ENCODE peak calls at places on chromosomes 5 and 9, in seven cellular contexts. I is T-helper 2 cell; D is sciatic nerve; A is activated T-cell treated with anti-CD3 and anti-CD28 coated beads, Interleukin-2, amount 50 U/mL, for 4 hours; H is activated B cell treated with CpG ODN at 0.5 μM for 24 hours; K is thyroid gland; W is HCT116. C is an unnamed sample.

GRCh38 chr5:113295111-113295539 is 139.7 kb downstream of the TSSK1B start:
- DNase-seq in K (no peak), A (no peak), W (no peak), H (no peak), I (no peak), D (no peak), C (no peak)

GRCh38 chr5:141514330-141515111 is 25.6 kb downstream of the PCDHGC5 start:
- DNase-seq in W (no peak), H (no peak), D (no peak), A (no peak), K (peak), I (no peak), C (no peak)

GRCh38 chr5:141873933-141874261 is 4.3 kb downstream of the PCDH1 start:
- DNase-seq in K (no peak), W (no peak), D (no peak), I (no peak), A (no peak), H (no peak), C (no peak)

GRCh38 chr5:102583663-102584062 is 84.9 kb upstream of the SLCO6A1 start:
- DNase-seq in D (no peak), H (no peak), A (no peak), I (no peak), W (peak), K (no peak), C (no peak)

GRCh38 chr9:125470767-125471580 is 209.3 kb downstream of the GAPVD1 start:
- DNase-seq in K (no peak), H (no peak), W (no peak), A (no peak), D (no peak), I (no peak), C (no peak)

GRCh38 chr5:68444048-68444447 is 228.5 kb downstream of the PIK3R1 start:
- DNase-seq in H (no peak), K (no peak), I (no peak), A (no peak), W (no peak), D (no peak), C (no peak)

GRCh38 chr9:84754896-84755295 is 85.4 kb downstream of the NTRK2 start:
- DNase-seq in W (no peak), H (no peak), I (no peak), A (no peak), D (no peak), K (no peak), C (no peak)

GRCh38 chr5:43171926-43172325 is 20.1 kb upstream of the NIM1K start:
- DNase-seq in W (no peak), H (no peak), K (no peak), D (no peak), A (no peak), I (no peak), C (no peak)

GRCh38 chr9:135701067-135701967 is 668 bp upstream of the KCNT1 start:
- DNase-seq in H (no peak), W (no peak), K (no peak), A (no peak), I (no peak), D (no peak), C (peak)

GRCh38 chr5:73999306-73999705 is 373.3 kb downstream of the ARHGEF28 start:
- DNase-seq in D (no peak), I (no peak), K (no peak), A (no peak), W (no peak), H (no peak), C (no peak)

GRCh38 chr5:57277085-57277484 is 103.2 kb downstream of the GPBP1 start:
- DNase-seq in D (no peak), W (peak), A (no peak), K (no peak), I (no peak), H (no peak), C (no peak)

GRCh38 chr9:85740821-85741111 is 988 bp downstream of the AGTPBP1 start:
- DNase-seq in D (no peak), A (no peak), H (no peak), I (no peak), W (no peak), K (no peak), C (no peak)

GRCh38 chr9:36174731-36175130 is 5.5 kb downstream of the CCIN start:
- DNase-seq in D (no peak), H (no peak), A (no peak), K (no peak), W (no peak), I (no peak), C (no peak)

GRCh38 chr5:61002616-61003015 is 57.6 kb downstream of the NDUFAF2 start:
- DNase-seq in A (no peak), I (no peak), W (no peak), H (no peak), K (no peak), D (no peak), C (no peak)

GRCh38 chr9:136009516-136009915 is 48.3 kb upstream of the UBAC1 start:
- DNase-seq in W (no peak), H (no peak), I (no peak), K (no peak), A (no peak), D (no peak), C (no peak)

GRCh38 chr9:36698984-36699383 is 126.3 kb downstream of the MELK start:
- DNase-seq in K (no peak), I (no peak), W (no peak), A (no peak), H (no peak), D (no peak), C (no peak)

GRCh38 chr9:78261403-78262001 is 25.6 kb downstream of the CEP78 start:
- DNase-seq in D (no peak), W (peak), K (no peak), I (no peak), A (no peak), H (no peak), C (no peak)

GRCh38 chr5:95884021-95884333 is 61.5 kb upstream of the GLRX start:
- DNase-seq in A (no peak), I (no peak), D (no peak), K (no peak), H (no peak), W (no peak), C (no peak)

GRCh38 chr5:92402045-92402444 is 1018.9 kb upstream of the ARRDC3 start:
- DNase-seq in K (no peak), A (no peak), D (no peak), H (no peak), W (no peak), I (no peak), C (no peak)

GRCh38 chr5:169909945-169910344 is 70.3 kb downstream of the INSYN2B start:
- DNase-seq in A (no peak), I (no peak), W (no peak), K (no peak), H (no peak), D (no peak), C (no peak)

GRCh38 chr9:110065527-110065926 is 142.4 kb downstream of the C9orf152 start:
- DNase-seq in I (no peak), K (no peak), D (no peak), A (no peak), H (no peak), W (no peak), C (no peak)

GRCh38 chr9:37215456-37216229 is 95.3 kb downstream of the ZCCHC7 start:
- DNase-seq in D (no peak), W (no peak), K (no peak), I (no peak), A (no peak), H (no peak), C (no peak)

C was measured in effector memory CD8-positive, alpha-beta T cell.